ENCODE peak calls at places on chromosomes 3 and 15, in five cellular contexts. Q, L, X, C and E are unnamed samples.

GRCh38 chr3:152564454-152564853 is 270.5 kb upstream of the P2RY1 start:
- DNase-seq in Q (no peak), L (no peak), X (no peak), C (no peak), E (no peak)

GRCh38 chr15:35455201-35455600 is 90.8 kb downstream of the DPH6 start:
- DNase-seq in Q (no peak), L (no peak), X (no peak), C (no peak), E (no peak)

GRCh38 chr15:90191795-90192494 is 9.2 kb upstream of the SEMA4B start:
- DNase-seq in Q (no peak), L (peak; percentile 57), X (peak; percentile 94), C (peak; percentile 94), E (peak; percentile 68)

GRCh38 chr3:159838936-159839335 is 149.7 kb upstream of the IL12A start:
- DNase-seq in Q (no peak), L (no peak), X (no peak), C (no peak), E (no peak)

GRCh38 chr3:116980106-116980505 is 270.5 kb downstream of the TUSC7 start:
- DNase-seq in Q (no peak), L (no peak), X (no peak), C (peak; percentile 40), E (no peak)

GRCh38 chr3:113261996-113262665 is 50.8 kb downstream of the BOC start:
- DNase-seq in Q (no peak), L (peak; percentile 53), X (peak; percentile 31), C (peak; percentile 28), E (no peak)

GRCh38 chr3:126745760-126746394 is 41.8 kb downstream of the CHCHD6 start:
- DNase-seq in Q (no peak), L (no peak), X (no peak), C (no peak), E (peak; percentile 51)

GRCh38 chr3:11770477-11771381 is 76.0 kb downstream of the TAMM41 start:
- DNase-seq in Q (peak; percentile 52), L (peak; percentile 48), X (peak; percentile 69), C (peak; percentile 67), E (peak; percentile 73)

GRCh38 chr3:9503283-9503682 is 50.3 kb downstream of the LHFPL4 start:
- DNase-seq in Q (no peak), L (peak; percentile 58), X (peak; percentile 26), C (peak; percentile 73), E (peak; percentile 64)

GRCh38 chr3:37607604-37608003 is 254.1 kb upstream of the CTDSPL start:
- DNase-seq in Q (no peak), L (no peak), X (no peak), C (no peak), E (no peak)

GRCh38 chr3:63968612-63969350 is 54.5 kb downstream of the PSMD6 start:
- DNase-seq in Q (peak; percentile 47), L (no peak), X (no peak), C (no peak), E (no peak)

GRCh38 chr15:36594556-36595090 is 15.2 kb downstream of the CDIN1 start:
- DNase-seq in Q (peak; percentile 12), L (no peak), X (no peak), C (no peak), E (no peak)

GRCh38 chr3:122233109-122233952 is 49.9 kb downstream of the CASR start:
- DNase-seq in Q (no peak), L (no peak), X (no peak), C (no peak), E (no peak)

GRCh38 chr3:190175490-190175889 is 54.8 kb upstream of the P3H2 start:
- DNase-seq in Q (peak; percentile 31), L (no peak), X (no peak), C (no peak), E (no peak)

GRCh38 chr3:68116580-68116979 is 462.2 kb upstream of the SUCLG2 start:
- DNase-seq in Q (no peak), L (no peak), X (no peak), C (no peak), E (no peak)

GRCh38 chr3:18134386-18135082 is 290.6 kb downstream of the SATB1 start:
- DNase-seq in Q (peak; percentile 77), L (no peak), X (no peak), C (no peak), E (no peak)

GRCh38 chr3:63325386-63325785 is 47.3 kb downstream of the SYNPR start:
- DNase-seq in Q (no peak), L (no peak), X (no peak), C (no peak), E (no peak)

GRCh38 chr3:171704002-171704401 is 106.3 kb downstream of the PLD1 start:
- DNase-seq in Q (peak; percentile 32), L (no peak), X (no peak), C (peak; percentile 70), E (no peak)

GRCh38 chr15:40340740-40341400 is at the start of gene CCDC9B:
- DNase-seq in Q (peak; percentile 77), L (peak; percentile 89), X (peak; percentile 82), C (peak; percentile 74), E (peak; percentile 91)

GRCh38 chr3:14921034-14921616 is 26.3 kb upstream of the NR2C2 start:
- DNase-seq in Q (peak; percentile 69), L (peak; percentile 91), X (peak; percentile 77), C (peak; percentile 77), E (peak; percentile 89)

GRCh38 chr15:41503669-41504010 is 10.0 kb downstream of the ITPKA start:
- DNase-seq in Q (no peak), L (no peak), X (no peak), C (no peak), E (no peak)

GRCh38 chr15:27683126-27683525 is 416.0 kb downstream of the OCA2 start:
- DNase-seq in Q (no peak), L (no peak), X (no peak), C (no peak), E (no peak)

GRCh38 chr15:66172339-66172980 is 81.1 kb downstream of the MEGF11 start:
- DNase-seq in Q (no peak), L (no peak), X (no peak), C (no peak), E (no peak)

GRCh38 chr3:100042577-100042981 is 71.7 kb downstream of the FILIP1L start:
- DNase-seq in Q (peak; percentile 79), L (no peak), X (no peak), C (no peak), E (no peak)

GRCh38 chr3:4471907-4472306 is 4.8 kb upstream of the SUMF1 start:
- DNase-seq in Q (no peak), L (no peak), X (no peak), C (no peak), E (no peak)

GRCh38 chr3:52518723-52519444 is 14.8 kb downstream of the NT5DC2 start:
- DNase-seq in Q (no peak), L (peak; percentile 47), X (no peak), C (no peak), E (peak; percentile 59)

GRCh38 chr3:39383913-39384664 is 919 bp downstream of the SLC25A38 start:
- DNase-seq in Q (peak; percentile 89), L (peak; percentile 95), X (no peak), C (no peak), E (peak; percentile 97)

GRCh38 chr3:174821477-174821876 is 37.7 kb upstream of the NAALADL2 start:
- DNase-seq in Q (no peak), L (no peak), X (no peak), C (no peak), E (no peak)